ENCODE peak calls at places on chromosomes 4 and X, in eight cellular contexts. One of them, this sample, is unnamed.

GRCh38 chr4:77251751-77252150 is 94.7 kb downstream of the CCNG2 start:
- DNase-seq in non-pigmented ciliary epithelial cell: no peak
- DNase-seq in kidney tubule cell: no peak
- DNase-seq in DMS153: no peak
- DNase-seq in amygdala: no peak
- DNase-seq in mucosa of gallbladder: no peak
- DNase-seq in effector memory CD4-positive, alpha-beta T cell: no peak
- DNase-seq in left kidney: no peak
- DNase-seq in this sample: no peak

GRCh38 chr4:17494258-17494657 is 17.6 kb downstream of the QDPR start:
- DNase-seq in kidney tubule cell: peak
- DNase-seq in non-pigmented ciliary epithelial cell: peak
- DNase-seq in mucosa of gallbladder: peak
- DNase-seq in amygdala: no peak
- DNase-seq in DMS153: no peak
- DNase-seq in effector memory CD4-positive, alpha-beta T cell: no peak
- DNase-seq in left kidney: no peak
- DNase-seq in this sample: peak

GRCh38 chrX:17627026-17627425 is 110.3 kb upstream of the SCML1 start:
- DNase-seq in effector memory CD4-positive, alpha-beta T cell: no peak
- DNase-seq in left kidney: no peak
- DNase-seq in DMS153: no peak
- DNase-seq in amygdala: no peak
- DNase-seq in non-pigmented ciliary epithelial cell: no peak
- DNase-seq in mucosa of gallbladder: no peak
- DNase-seq in kidney tubule cell: no peak
- DNase-seq in this sample: no peak

GRCh38 chrX:19888419-19888879 is 1.0 kb upstream of the SH3KBP1 start:
- DNase-seq in left kidney: peak
- DNase-seq in kidney tubule cell: peak
- DNase-seq in non-pigmented ciliary epithelial cell: peak
- DNase-seq in DMS153: peak
- DNase-seq in mucosa of gallbladder: peak
- DNase-seq in effector memory CD4-positive, alpha-beta T cell: peak
- DNase-seq in amygdala: peak
- DNase-seq in this sample: peak

GRCh38 chrX:105822138-105823091 is at the start of gene NRK:
- DNase-seq in kidney tubule cell: peak
- DNase-seq in left kidney: peak
- DNase-seq in amygdala: no peak
- DNase-seq in effector memory CD4-positive, alpha-beta T cell: no peak
- DNase-seq in mucosa of gallbladder: no peak
- DNase-seq in DMS153: no peak
- DNase-seq in non-pigmented ciliary epithelial cell: no peak
- DNase-seq in this sample: no peak

GRCh38 chrX:1595711-1596060 is 4.3 kb downstream of the AKAP17A start:
- DNase-seq in mucosa of gallbladder: no peak
- DNase-seq in effector memory CD4-positive, alpha-beta T cell: no peak
- DNase-seq in amygdala: no peak
- DNase-seq in kidney tubule cell: no peak
- DNase-seq in left kidney: no peak
- DNase-seq in DMS153: no peak
- DNase-seq in non-pigmented ciliary epithelial cell: no peak
- DNase-seq in this sample: no peak

GRCh38 chr4:47814896-47815295 is 23.0 kb downstream of the CORIN start:
- DNase-seq in left kidney: no peak
- DNase-seq in amygdala: no peak
- DNase-seq in non-pigmented ciliary epithelial cell: peak
- DNase-seq in effector memory CD4-positive, alpha-beta T cell: no peak
- DNase-seq in kidney tubule cell: no peak
- DNase-seq in mucosa of gallbladder: no peak
- DNase-seq in DMS153: no peak
- DNase-seq in this sample: no peak

GRCh38 chrX:11380187-11380586 is 87.0 kb downstream of the AMELX start:
- DNase-seq in kidney tubule cell: peak
- DNase-seq in amygdala: no peak
- DNase-seq in left kidney: no peak
- DNase-seq in DMS153: no peak
- DNase-seq in effector memory CD4-positive, alpha-beta T cell: no peak
- DNase-seq in mucosa of gallbladder: no peak
- DNase-seq in non-pigmented ciliary epithelial cell: no peak
- DNase-seq in this sample: no peak

GRCh38 chrX:154020500-154021115 is 906 bp upstream of the IRAK1 start:
- DNase-seq in mucosa of gallbladder: no peak
- DNase-seq in non-pigmented ciliary epithelial cell: no peak
- DNase-seq in amygdala: no peak
- DNase-seq in effector memory CD4-positive, alpha-beta T cell: no peak
- DNase-seq in left kidney: no peak
- DNase-seq in DMS153: no peak
- DNase-seq in kidney tubule cell: no peak
- DNase-seq in this sample: no peak

GRCh38 chr4:150046728-150047217 is 31.5 kb upstream of the DCLK2 start:
- DNase-seq in DMS153: no peak
- DNase-seq in non-pigmented ciliary epithelial cell: no peak
- DNase-seq in left kidney: no peak
- DNase-seq in mucosa of gallbladder: no peak
- DNase-seq in effector memory CD4-positive, alpha-beta T cell: no peak
- DNase-seq in amygdala: no peak
- DNase-seq in kidney tubule cell: no peak
- DNase-seq in this sample: no peak

GRCh38 chr4:153152453-153153338 is 51.5 kb upstream of the TRIM2 start:
- DNase-seq in kidney tubule cell: peak
- DNase-seq in non-pigmented ciliary epithelial cell: no peak
- DNase-seq in mucosa of gallbladder: peak
- DNase-seq in effector memory CD4-positive, alpha-beta T cell: peak
- DNase-seq in left kidney: peak
- DNase-seq in amygdala: peak
- DNase-seq in DMS153: peak
- DNase-seq in this sample: peak

GRCh38 chrX:46628406-46629371 is 55.1 kb downstream of the CHST7 start:
- DNase-seq in mucosa of gallbladder: peak
- DNase-seq in kidney tubule cell: peak
- DNase-seq in left kidney: peak
- DNase-seq in non-pigmented ciliary epithelial cell: no peak
- DNase-seq in effector memory CD4-positive, alpha-beta T cell: no peak
- DNase-seq in DMS153: no peak
- DNase-seq in amygdala: no peak
- DNase-seq in this sample: no peak

GRCh38 chr4:184380707-184381106 is 93.6 kb downstream of the IRF2 start:
- DNase-seq in left kidney: no peak
- DNase-seq in DMS153: no peak
- DNase-seq in mucosa of gallbladder: no peak
- DNase-seq in kidney tubule cell: no peak
- DNase-seq in non-pigmented ciliary epithelial cell: no peak
- DNase-seq in amygdala: no peak
- DNase-seq in effector memory CD4-positive, alpha-beta T cell: no peak
- DNase-seq in this sample: no peak

GRCh38 chrX:108468486-108468885 is 28.8 kb downstream of the COL4A5 start:
- DNase-seq in non-pigmented ciliary epithelial cell: peak
- DNase-seq in effector memory CD4-positive, alpha-beta T cell: no peak
- DNase-seq in mucosa of gallbladder: no peak
- DNase-seq in left kidney: no peak
- DNase-seq in kidney tubule cell: no peak
- DNase-seq in DMS153: no peak
- DNase-seq in amygdala: no peak
- DNase-seq in this sample: no peak

GRCh38 chrX:38312436-38312835 is 14.9 kb downstream of the RPGR start:
- DNase-seq in DMS153: no peak
- DNase-seq in non-pigmented ciliary epithelial cell: peak
- DNase-seq in amygdala: no peak
- DNase-seq in mucosa of gallbladder: no peak
- DNase-seq in left kidney: no peak
- DNase-seq in kidney tubule cell: peak
- DNase-seq in effector memory CD4-positive, alpha-beta T cell: no peak
- DNase-seq in this sample: no peak

GRCh38 chr4:24032371-24032989 is 142.6 kb upstream of the PPARGC1A start:
- DNase-seq in kidney tubule cell: peak
- DNase-seq in non-pigmented ciliary epithelial cell: no peak
- DNase-seq in left kidney: no peak
- DNase-seq in effector memory CD4-positive, alpha-beta T cell: no peak
- DNase-seq in mucosa of gallbladder: no peak
- DNase-seq in DMS153: no peak
- DNase-seq in amygdala: no peak
- DNase-seq in this sample: no peak

GRCh38 chr4:166421556-166422156 is 548.6 kb downstream of the TLL1 start:
- DNase-seq in left kidney: no peak
- DNase-seq in effector memory CD4-positive, alpha-beta T cell: no peak
- DNase-seq in DMS153: no peak
- DNase-seq in mucosa of gallbladder: no peak
- DNase-seq in non-pigmented ciliary epithelial cell: no peak
- DNase-seq in amygdala: no peak
- DNase-seq in kidney tubule cell: peak
- DNase-seq in this sample: no peak

GRCh38 chrX:13081385-13082285 is 37.2 kb upstream of the FAM9C start:
- DNase-seq in DMS153: no peak
- DNase-seq in effector memory CD4-positive, alpha-beta T cell: no peak
- DNase-seq in mucosa of gallbladder: no peak
- DNase-seq in amygdala: no peak
- DNase-seq in kidney tubule cell: no peak
- DNase-seq in non-pigmented ciliary epithelial cell: no peak
- DNase-seq in left kidney: no peak
- DNase-seq in this sample: no peak

GRCh38 chr4:173192375-173193162 is 24.0 kb downstream of the GALNT7 start:
- DNase-seq in DMS153: no peak
- DNase-seq in amygdala: no peak
- DNase-seq in kidney tubule cell: no peak
- DNase-seq in mucosa of gallbladder: no peak
- DNase-seq in effector memory CD4-positive, alpha-beta T cell: no peak
- DNase-seq in non-pigmented ciliary epithelial cell: no peak
- DNase-seq in left kidney: no peak
- DNase-seq in this sample: no peak

GRCh38 chr4:161577604-161578301 is 586.0 kb downstream of the FSTL5 start:
- DNase-seq in DMS153: no peak
- DNase-seq in effector memory CD4-positive, alpha-beta T cell: no peak
- DNase-seq in mucosa of gallbladder: no peak
- DNase-seq in kidney tubule cell: peak
- DNase-seq in amygdala: no peak
- DNase-seq in non-pigmented ciliary epithelial cell: peak
- DNase-seq in left kidney: peak
- DNase-seq in this sample: no peak

GRCh38 chrX:39440734-39441305 is 639.6 kb downstream of the MID1IP1 start:
- DNase-seq in amygdala: no peak
- DNase-seq in effector memory CD4-positive, alpha-beta T cell: no peak
- DNase-seq in kidney tubule cell: peak
- DNase-seq in non-pigmented ciliary epithelial cell: no peak
- DNase-seq in left kidney: no peak
- DNase-seq in mucosa of gallbladder: no peak
- DNase-seq in DMS153: no peak
- DNase-seq in this sample: no peak

GRCh38 chrX:101415180-101416130 is 7.4 kb downstream of the HNRNPH2 start:
- DNase-seq in non-pigmented ciliary epithelial cell: no peak
- DNase-seq in DMS153: peak
- DNase-seq in effector memory CD4-positive, alpha-beta T cell: no peak
- DNase-seq in amygdala: no peak
- DNase-seq in kidney tubule cell: peak
- DNase-seq in left kidney: peak
- DNase-seq in mucosa of gallbladder: peak
- DNase-seq in this sample: peak

GRCh38 chrX:155998761-155999510 is 1.4 kb downstream of the IL9R start:
- DNase-seq in effector memory CD4-positive, alpha-beta T cell: no peak
- DNase-seq in non-pigmented ciliary epithelial cell: no peak
- DNase-seq in mucosa of gallbladder: no peak
- DNase-seq in kidney tubule cell: no peak
- DNase-seq in DMS153: no peak
- DNase-seq in left kidney: no peak
- DNase-seq in amygdala: no peak
- DNase-seq in this sample: no peak

GRCh38 chr4:127196656-127197352 is 436.0 kb upstream of the INTU start:
- DNase-seq in DMS153: no peak
- DNase-seq in amygdala: no peak
- DNase-seq in non-pigmented ciliary epithelial cell: no peak
- DNase-seq in left kidney: no peak
- DNase-seq in mucosa of gallbladder: no peak
- DNase-seq in effector memory CD4-positive, alpha-beta T cell: no peak
- DNase-seq in kidney tubule cell: no peak
- DNase-seq in this sample: no peak

This sample was measured in caudate nucleus.